ENCODE peak calls at places on chromosome 10, in five cellular contexts. F is upper lobe of left lung, K is B cell, M is right atrium auricular region, L is ascending aorta. T is an unnamed sample.

GRCh38 chr10:119608316-119609155 is 11.8 kb upstream of the TIAL1 start:
- DNase-seq in F (no peak), K (no peak), M (peak; percentile 58), L (no peak), T (no peak)

GRCh38 chr10:74306227-74306982 is 155.4 kb downstream of the ADK start:
- DNase-seq in F (no peak), K (no peak), M (no peak), L (no peak), T (no peak)

GRCh38 chr10:129853236-129853946 is 110.7 kb downstream of the EBF3 start:
- DNase-seq in F (no peak), K (no peak), M (no peak), L (no peak), T (no peak)

GRCh38 chr10:12945709-12946359 is 55.7 kb downstream of the CCDC3 start:
- DNase-seq in F (no peak), K (no peak), M (no peak), L (no peak), T (no peak)

GRCh38 chr10:104441601-104442000 is 88.0 kb downstream of the CFAP58 start:
- DNase-seq in F (no peak), K (no peak), M (no peak), L (no peak), T (no peak)

GRCh38 chr10:89659185-89660131 is 14.4 kb upstream of the PANK1 start:
- DNase-seq in F (no peak), K (no peak), M (no peak), L (no peak), T (no peak)

GRCh38 chr10:67663449-67664087 is 32.4 kb downstream of the CTNNA3 start:
- DNase-seq in F (peak; percentile 29), K (no peak), M (no peak), L (no peak), T (no peak)

GRCh38 chr10:68871731-68872342 is 29.3 kb upstream of the DDX50 start:
- DNase-seq in F (no peak), K (no peak), M (no peak), L (no peak), T (no peak)

GRCh38 chr10:84293574-84294016 is 34.8 kb upstream of the CCSER2 start:
- DNase-seq in F (no peak), K (no peak), M (no peak), L (no peak), T (no peak)

GRCh38 chr10:113869789-113870188 is 15.3 kb downstream of the NHLRC2 start:
- DNase-seq in F (no peak), K (no peak), M (no peak), L (no peak), T (no peak)

GRCh38 chr10:96697026-96697425 is 23.3 kb downstream of the PIK3AP1 start:
- DNase-seq in F (no peak), K (no peak), M (no peak), L (no peak), T (no peak)

GRCh38 chr10:43849551-43849950 is 200.9 kb upstream of the ZNF32 start:
- DNase-seq in F (no peak), K (no peak), M (no peak), L (no peak), T (no peak)
- TF ChIP-seq CTCF in F (no peak), K (no peak), M (no peak), L (no peak), T (no peak)

DNA sequence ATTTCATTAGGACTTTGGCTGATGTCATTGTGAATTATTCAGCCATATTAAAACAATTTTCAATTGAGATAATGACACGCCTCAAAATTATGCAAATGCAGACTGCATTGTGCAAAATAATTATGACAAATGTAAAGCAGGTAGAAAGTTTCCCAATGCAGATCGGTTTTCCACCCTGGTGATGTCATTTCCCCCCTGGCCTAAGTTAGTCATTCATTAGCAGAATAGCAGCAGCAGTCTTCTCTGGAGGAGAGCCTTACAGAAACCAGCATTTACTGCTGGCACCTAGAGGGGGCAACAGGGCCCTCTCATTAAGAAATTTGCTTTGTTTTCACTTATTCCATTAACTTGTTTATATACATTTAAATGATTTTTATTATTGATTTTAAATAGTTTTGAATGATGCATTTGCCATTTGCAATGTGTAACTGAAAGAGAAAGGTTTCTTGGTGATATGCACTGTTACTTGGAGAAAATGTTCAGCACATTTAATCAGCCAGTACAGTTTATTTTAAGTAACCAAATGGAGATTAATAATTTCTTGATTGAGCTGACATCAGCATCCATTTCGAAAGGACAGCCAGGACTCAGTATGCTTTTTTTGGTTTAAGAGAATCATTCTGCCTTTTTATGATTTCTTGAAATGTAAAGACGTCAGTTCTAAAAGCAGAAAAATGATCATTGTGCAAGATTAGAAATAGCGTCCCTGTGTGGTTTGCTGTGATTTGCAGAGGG is 3.4 kb downstream of the ARID5B start:
- DNase-seq in F (no peak), K (peak; percentile 50), M (peak; percentile 62), L (no peak), T (no peak)
- TF ChIP-seq CTCF in F (no peak), K (peak; percentile 69), M (no peak), L (peak; percentile 4), T (no peak)

GRCh38 chr10:32646535-32646934 is 200.6 kb downstream of the CCDC7 start:
- DNase-seq in F (no peak), K (no peak), M (no peak), L (no peak), T (no peak)

DNA sequence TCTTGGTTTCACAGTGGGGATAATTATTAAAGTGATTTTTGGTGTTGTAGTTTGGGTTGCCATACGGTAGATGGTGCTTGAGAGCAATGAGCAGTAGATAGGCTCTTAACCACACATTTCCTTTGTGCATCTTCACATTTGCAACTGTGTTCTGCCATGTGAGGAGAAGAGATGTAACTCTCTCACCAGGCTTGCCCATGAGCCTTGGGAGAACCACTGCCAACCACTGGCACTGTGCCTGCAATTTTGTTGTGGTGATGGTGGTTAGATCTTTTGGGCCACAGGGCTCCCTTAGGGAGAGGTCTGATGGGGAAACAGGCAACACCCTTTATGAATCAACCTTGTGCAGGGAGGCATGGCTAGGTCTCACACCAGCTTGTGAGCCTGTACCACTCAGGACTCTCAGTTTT is 204.3 kb downstream of the CCDC7 start:
- DNase-seq in F (no peak), K (no peak), M (no peak), L (no peak), T (no peak)
- TF ChIP-seq CTCF in F (no peak), K (no peak), M (no peak), L (no peak), T (no peak)

GRCh38 chr10:22244001-22244400 is 26.2 kb upstream of the EBLN1 start:
- DNase-seq in F (no peak), K (no peak), M (no peak), L (no peak), T (no peak)
- TF ChIP-seq CTCF in F (no peak), K (no peak), M (no peak), L (no peak), T (no peak)

GRCh38 chr10:94678475-94678874 is 5.1 kb upstream of the CYP2C18 start:
- DNase-seq in F (no peak), K (no peak), M (no peak), L (no peak), T (no peak)

GRCh38 chr10:94680544-94680943 is 3.0 kb upstream of the CYP2C18 start:
- DNase-seq in F (no peak), K (no peak), M (no peak), L (no peak), T (no peak)

GRCh38 chr10:94673614-94674321 is 9.8 kb upstream of the CYP2C18 start:
- DNase-seq in F (no peak), K (no peak), M (no peak), L (no peak), T (no peak)

GRCh38 chr10:94683214-94684054 is at the start of gene CYP2C18:
- DNase-seq in F (no peak), K (no peak), M (no peak), L (no peak), T (no peak)

DNA sequence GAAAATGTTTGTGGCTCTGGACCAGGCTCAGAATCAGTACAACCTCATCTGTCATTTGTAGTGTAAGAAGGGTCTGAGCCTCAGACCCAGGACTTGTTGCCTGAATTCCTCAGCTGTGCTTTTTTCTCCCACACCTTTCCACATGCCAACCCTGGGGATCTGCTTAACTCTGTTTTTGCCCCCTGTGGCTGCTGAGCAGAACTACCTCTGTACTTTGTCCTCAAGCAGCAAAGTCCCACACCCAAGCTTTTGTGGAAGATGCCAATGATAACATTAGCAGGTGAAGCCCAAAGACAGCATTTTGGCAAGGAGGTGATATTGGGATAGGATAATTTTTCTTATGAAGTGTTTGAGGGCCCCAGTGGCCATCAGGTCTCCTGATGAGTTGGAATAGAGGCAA is 5.8 kb upstream of the CYP2C18 start:
- DNase-seq in F (no peak), K (no peak), M (no peak), L (no peak), T (no peak)
- TF ChIP-seq CTCF in F (no peak), K (no peak), M (no peak), L (no peak), T (peak; percentile 29)

GRCh38 chr10:109773818-109774440 is 149.4 kb downstream of the XPNPEP1 start:
- DNase-seq in F (no peak), K (no peak), M (no peak), L (no peak), T (no peak)
- TF ChIP-seq CTCF in F (no peak), K (peak; percentile 35), M (no peak), L (no peak), T (peak; percentile 59)